ENCODE peak calls at places on chromosome 22, in seven cellular contexts. Z is small intestine, K is HCT116, B is IMR-90, G is GM12865, T is fibroblast of the aortic adventitia, C is fibroblast of pulmonary artery. R is an unnamed sample.

GRCh38 chr22:25818541-25818940 is 76.6 kb downstream of the MYO18B start:
- DNase-seq in Z (no peak), K (no peak), B (no peak), G (no peak), T (no peak), C (no peak), R (no peak)

GRCh38 chr22:27170491-27170890 is 513.1 kb downstream of the MIAT start:
- DNase-seq in Z (no peak), K (peak), B (peak), G (no peak), T (peak), C (peak), R (peak)

GRCh38 chr22:28976588-28976987 is 85.0 kb downstream of the C22orf31 start:
- DNase-seq in Z (no peak), K (peak), B (peak), G (peak), T (peak), C (peak), R (peak)

GRCh38 chr22:30187726-30188407 is 58.7 kb downstream of the LIF start:
- DNase-seq in Z (no peak), K (no peak), B (peak), G (no peak), T (no peak), C (peak), R (no peak)

GRCh38 chr22:19802881-19803735 is 42.5 kb downstream of the TBX1 start:
- DNase-seq in Z (no peak), K (no peak), B (no peak), G (no peak), T (no peak), C (no peak), R (no peak)

GRCh38 chr22:33798401-33798800 is 121.9 kb downstream of the LARGE1 start:
- DNase-seq in Z (no peak), K (no peak), B (no peak), G (no peak), T (no peak), C (no peak), R (no peak)

GRCh38 chr22:24037851-24038765 is 27.0 kb downstream of the CABIN1 start:
- DNase-seq in Z (no peak), K (no peak), B (no peak), G (no peak), T (no peak), C (no peak), R (no peak)

GRCh38 chr22:35631597-35631996 is 14.5 kb upstream of the MB start:
- DNase-seq in Z (peak), K (peak), B (no peak), G (peak), T (no peak), C (peak), R (peak)

GRCh38 chr22:19599626-19600243 is 75.5 kb upstream of the CLDN5 start:
- DNase-seq in Z (no peak), K (no peak), B (no peak), G (no peak), T (no peak), C (no peak), R (no peak)

GRCh38 chr22:47631571-47632102 is 869.2 kb downstream of the TBC1D22A start:
- DNase-seq in Z (no peak), K (peak), B (no peak), G (no peak), T (no peak), C (no peak), R (no peak)

GRCh38 chr22:43449205-43449830 is 37.5 kb downstream of the MPPED1 start:
- DNase-seq in Z (no peak), K (no peak), B (no peak), G (no peak), T (no peak), C (no peak), R (no peak)

GRCh38 chr22:29335656-29336055 is 20.2 kb upstream of the RASL10A start:
- DNase-seq in Z (no peak), K (no peak), B (no peak), G (no peak), T (no peak), C (no peak), R (no peak)

GRCh38 chr22:42648368-42649260 is 578 bp downstream of the CYB5R3 start:
- DNase-seq in Z (peak), K (no peak), B (no peak), G (peak), T (peak), C (peak), R (peak)

GRCh38 chr22:49522582-49523373 is 304.9 kb downstream of the BRD1 start:
- DNase-seq in Z (no peak), K (no peak), B (no peak), G (no peak), T (no peak), C (no peak), R (no peak)

GRCh38 chr22:20412474-20413216 is 18.7 kb downstream of the ZNF74 start:
- DNase-seq in Z (no peak), K (no peak), B (no peak), G (no peak), T (no peak), C (no peak), R (no peak)

GRCh38 chr22:19290400-19291217 is 910 bp downstream of the CLTCL1 start:
- DNase-seq in Z (peak), K (no peak), B (no peak), G (no peak), T (peak), C (no peak), R (peak)

GRCh38 chr22:30262917-30263741 is 3.5 kb downstream of the OSM start:
- DNase-seq in Z (peak), K (no peak), B (peak), G (peak), T (peak), C (peak), R (peak)

GRCh38 chr22:48322907-48323306 is 1504.8 kb downstream of the BRD1 start:
- DNase-seq in Z (no peak), K (no peak), B (no peak), G (no peak), T (no peak), C (no peak), R (no peak)

GRCh38 chr22:42300286-42301071 is 30.0 kb upstream of the TCF20 start:
- DNase-seq in Z (peak), K (no peak), B (no peak), G (peak), T (no peak), C (no peak), R (no peak)

GRCh38 chr22:31400023-31400397 is 606 bp downstream of the DRG1 start:
- DNase-seq in Z (no peak), K (no peak), B (peak), G (peak), T (peak), C (peak), R (peak)

GRCh38 chr22:26320469-26320868 is 108.6 kb upstream of the ASPHD2 start:
- DNase-seq in Z (no peak), K (no peak), B (no peak), G (no peak), T (no peak), C (no peak), R (no peak)

GRCh38 chr22:19729507-19729906 is 6.2 kb downstream of the GP1BB start:
- DNase-seq in Z (no peak), K (no peak), B (no peak), G (no peak), T (no peak), C (no peak), R (no peak)

GRCh38 chr22:50010676-50011446 is 1.7 kb downstream of the IL17REL start:
- DNase-seq in Z (no peak), K (no peak), B (no peak), G (peak), T (no peak), C (no peak), R (no peak)

GRCh38 chr22:36155702-36156101 is 4.9 kb downstream of the APOL3 start:
- DNase-seq in Z (peak), K (no peak), B (no peak), G (no peak), T (peak), C (peak), R (no peak)

GRCh38 chr22:30922151-30922611 is 46.4 kb downstream of the MORC2 start:
- DNase-seq in Z (peak), K (no peak), B (peak), G (peak), T (peak), C (peak), R (peak)

GRCh38 chr22:19419464-19420178 is 11.9 kb downstream of the HIRA start:
- DNase-seq in Z (no peak), K (no peak), B (peak), G (peak), T (no peak), C (peak), R (no peak)

GRCh38 chr22:49161002-49161850 is 666.4 kb downstream of the BRD1 start:
- DNase-seq in Z (no peak), K (no peak), B (no peak), G (no peak), T (no peak), C (no peak), R (no peak)

GRCh38 chr22:49153921-49154320 is 673.8 kb downstream of the BRD1 start:
- DNase-seq in Z (no peak), K (no peak), B (no peak), G (no peak), T (no peak), C (no peak), R (no peak)

GRCh38 chr22:49963647-49964026 is 3.1 kb downstream of the PIM3 start:
- DNase-seq in Z (no peak), K (no peak), B (no peak), G (no peak), T (no peak), C (no peak), R (no peak)

GRCh38 chr22:43249789-43250188 is 62.9 kb upstream of the TTLL12 start:
- DNase-seq in Z (no peak), K (no peak), B (no peak), G (no peak), T (no peak), C (no peak), R (no peak)

GRCh38 chr22:39920134-39920743 is 19.4 kb downstream of the GRAP2 start:
- DNase-seq in Z (no peak), K (no peak), B (no peak), G (no peak), T (no peak), C (no peak), R (no peak)

GRCh38 chr22:30344447-30345200 is 12.1 kb downstream of the SF3A1 start:
- DNase-seq in Z (no peak), K (no peak), B (no peak), G (no peak), T (no peak), C (no peak), R (no peak)

GRCh38 chr22:46536559-46537220 is 730 bp downstream of the CELSR1 start:
- DNase-seq in Z (no peak), K (no peak), B (no peak), G (no peak), T (no peak), C (no peak), R (no peak)

GRCh38 chr22:46535876-46536558 is 1.4 kb downstream of the CELSR1 start:
- DNase-seq in Z (no peak), K (no peak), B (no peak), G (no peak), T (no peak), C (no peak), R (no peak)

GRCh38 chr22:46537946-46538815 is 761 bp upstream of the CELSR1 start:
- DNase-seq in Z (no peak), K (no peak), B (peak), G (no peak), T (peak), C (peak), R (peak)

GRCh38 chr22:46538816-46539163 is 1.4 kb upstream of the CELSR1 start:
- DNase-seq in Z (no peak), K (no peak), B (peak), G (no peak), T (peak), C (peak), R (no peak)

GRCh38 chr22:46537221-46537945 is at the start of gene CELSR1:
- DNase-seq in Z (no peak), K (no peak), B (peak), G (no peak), T (peak), C (peak), R (no peak)
- H3K4me3 ChIP-seq in Z (peak), K (peak), B (peak), G (no peak), T (peak), C (peak), R (peak)

GRCh38 chr22:21929253-21929652 is 23.4 kb downstream of the PPM1F start:
- DNase-seq in Z (no peak), K (no peak), B (no peak), G (no peak), T (no peak), C (no peak), R (no peak)

GRCh38 chr22:21927174-21927823 is 25.3 kb downstream of the PPM1F start:
- DNase-seq in Z (no peak), K (no peak), B (no peak), G (no peak), T (no peak), C (no peak), R (no peak)

GRCh38 chr22:21931056-21931455 is 21.6 kb downstream of the PPM1F start:
- DNase-seq in Z (no peak), K (no peak), B (no peak), G (no peak), T (no peak), C (no peak), R (no peak)

GRCh38 chr22:21926728-21927127 is 25.9 kb downstream of the PPM1F start:
- DNase-seq in Z (no peak), K (no peak), B (no peak), G (no peak), T (no peak), C (no peak), R (no peak)

GRCh38 chr22:21928048-21928447 is 24.6 kb downstream of the PPM1F start:
- DNase-seq in Z (peak), K (no peak), B (no peak), G (no peak), T (no peak), C (no peak), R (no peak)
- H3K4me3 ChIP-seq in Z (no peak), K (no peak), B (no peak), G (no peak), T (no peak), C (no peak), R (no peak)

GRCh38 chr22:41177040-41177625 is 28.0 kb upstream of the L3MBTL2 start:
- DNase-seq in Z (no peak), K (no peak), B (no peak), G (no peak), T (no peak), C (no peak), R (no peak)

GRCh38 chr22:41178425-41178975 is 26.6 kb upstream of the L3MBTL2 start:
- DNase-seq in Z (no peak), K (no peak), B (no peak), G (no peak), T (no peak), C (no peak), R (no peak)

GRCh38 chr22:41171996-41172395 is 33.1 kb upstream of the L3MBTL2 start:
- DNase-seq in Z (no peak), K (no peak), B (no peak), G (no peak), T (no peak), C (no peak), R (no peak)

GRCh38 chr22:41177626-41178424 is 27.3 kb upstream of the L3MBTL2 start:
- DNase-seq in Z (no peak), K (no peak), B (no peak), G (no peak), T (no peak), C (no peak), R (no peak)

GRCh38 chr22:41175546-41175945 is 29.6 kb upstream of the L3MBTL2 start:
- DNase-seq in Z (no peak), K (no peak), B (no peak), G (no peak), T (no peak), C (peak), R (no peak)
- H3K4me3 ChIP-seq in Z (no peak), K (no peak), B (no peak), G (no peak), T (no peak), C (no peak), R (no peak)

GRCh38 chr22:46079093-46079860 is 71.0 kb upstream of the PPARA start:
- DNase-seq in Z (no peak), K (no peak), B (no peak), G (no peak), T (no peak), C (no peak), R (no peak)

GRCh38 chr22:46082633-46083032 is 67.7 kb upstream of the PPARA start:
- DNase-seq in Z (no peak), K (no peak), B (no peak), G (no peak), T (peak), C (no peak), R (no peak)

GRCh38 chr22:46081831-46082210 is 68.5 kb upstream of the PPARA start:
- DNase-seq in Z (no peak), K (no peak), B (no peak), G (no peak), T (peak), C (no peak), R (no peak)

GRCh38 chr22:46079861-46080821 is 70.2 kb upstream of the PPARA start:
- DNase-seq in Z (no peak), K (no peak), B (no peak), G (no peak), T (peak), C (no peak), R (peak)

DNA sequence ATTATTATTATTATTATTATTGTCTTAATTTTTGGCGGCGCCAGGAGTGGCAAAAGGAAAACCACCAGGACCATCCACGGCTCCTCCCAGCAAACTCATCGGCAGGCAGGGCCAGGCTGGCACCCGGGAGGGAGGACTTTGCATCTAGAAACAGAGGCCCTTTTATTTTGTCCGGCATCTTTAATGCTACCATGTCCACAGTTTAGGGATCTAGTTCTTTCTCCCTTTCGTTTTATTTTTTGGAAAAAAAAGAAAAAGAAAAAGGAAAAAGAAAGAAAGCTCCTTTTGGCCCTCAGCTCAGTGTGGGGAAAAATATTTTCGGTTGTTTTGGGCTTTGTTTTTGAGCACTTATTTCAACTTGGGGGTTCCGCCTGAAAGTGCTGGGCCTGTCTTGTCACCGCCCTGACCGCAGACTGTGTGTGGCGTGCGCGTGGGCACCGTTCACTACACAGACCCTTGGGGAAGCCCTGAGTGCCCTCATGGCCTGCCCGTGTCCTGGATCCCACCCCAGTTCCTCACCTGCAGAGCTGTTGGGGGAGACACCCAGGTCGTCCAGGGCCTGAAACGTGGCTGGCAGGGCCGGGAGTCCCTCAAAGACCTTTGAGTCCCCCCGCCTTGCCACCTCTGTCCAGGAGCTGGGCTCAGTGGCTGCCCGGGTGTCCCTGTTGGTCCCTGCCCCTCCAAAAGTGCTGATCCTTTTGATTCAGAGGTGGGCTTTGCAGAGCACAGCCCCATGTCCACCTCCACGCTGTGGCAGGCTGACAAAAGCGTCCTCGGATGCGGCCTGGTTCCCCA is 69.1 kb upstream of the PPARA start:
- DNase-seq in Z (no peak), K (no peak), B (no peak), G (no peak), T (peak), C (no peak), R (no peak)
- H3K4me3 ChIP-seq in Z (no peak), K (peak), B (no peak), G (no peak), T (peak), C (peak), R (peak)

GRCh38 chr22:22089459-22090308 is 107.1 kb upstream of the TOP3B start:
- DNase-seq in Z (no peak), K (no peak), B (no peak), G (no peak), T (no peak), C (no peak), R (no peak)

GRCh38 chr22:22091400-22091878 is 108.9 kb upstream of the TOP3B start:
- DNase-seq in Z (no peak), K (no peak), B (no peak), G (no peak), T (no peak), C (no peak), R (no peak)

GRCh38 chr22:22088658-22089458 is 106.3 kb upstream of the TOP3B start:
- DNase-seq in Z (no peak), K (no peak), B (no peak), G (no peak), T (no peak), C (no peak), R (no peak)

GRCh38 chr22:22092101-22092500 is 109.5 kb upstream of the TOP3B start:
- DNase-seq in Z (no peak), K (no peak), B (no peak), G (no peak), T (no peak), C (no peak), R (no peak)

DNA sequence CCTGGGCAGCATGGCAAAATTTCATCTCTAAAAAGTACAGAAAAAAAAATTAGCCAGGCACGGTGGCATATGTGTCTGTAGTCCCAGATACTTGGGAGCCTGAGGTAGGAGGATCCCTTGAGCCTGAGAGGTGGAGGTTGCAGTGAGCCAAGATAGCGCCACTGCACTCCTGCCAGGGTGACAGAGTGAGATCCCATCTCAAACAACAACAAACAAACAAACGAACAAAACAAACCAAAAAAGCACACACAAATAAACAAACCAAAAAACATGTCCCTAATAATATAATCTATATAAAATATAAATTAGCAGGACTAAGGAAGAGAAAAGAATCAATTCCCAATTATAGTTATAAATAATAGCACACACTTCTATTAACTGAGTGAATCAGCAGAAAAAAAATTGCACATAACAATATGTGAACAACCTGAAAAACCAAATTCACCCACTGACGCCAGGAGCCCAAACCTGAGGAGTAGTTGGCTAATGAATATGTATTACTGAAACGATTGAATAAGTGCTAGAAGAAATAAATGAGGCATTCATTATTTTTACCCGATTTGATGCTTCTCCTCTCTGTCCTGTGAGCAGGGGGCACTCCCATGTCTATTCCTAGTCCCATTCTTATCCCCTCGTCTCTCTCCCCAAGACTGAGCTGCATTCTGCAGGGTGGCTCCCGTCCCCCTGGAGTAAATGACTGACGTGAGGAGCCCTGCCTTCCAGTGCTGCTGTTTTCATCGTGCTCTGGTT is 108.2 kb upstream of the TOP3B start:
- DNase-seq in Z (no peak), K (no peak), B (no peak), G (no peak), T (no peak), C (no peak), R (no peak)
- H3K4me3 ChIP-seq in Z (no peak), K (no peak), B (no peak), G (no peak), T (no peak), C (no peak), R (no peak)

GRCh38 chr22:37775785-37776638 is 31.7 kb upstream of the GCAT start:
- DNase-seq in Z (no peak), K (no peak), B (peak), G (no peak), T (peak), C (no peak), R (peak)
- H3K4me3 ChIP-seq in Z (no peak), K (no peak), B (no peak), G (no peak), T (no peak), C (no peak), R (no peak)